ENCODE peak calls at places on chromosome 11, in six cellular contexts. T is GM23248, O is neural progenitor cell, P is PC-3, I is PC-9, U is MM.1S. A is an unnamed sample.

GRCh38 chr11:76663912-76664440 is 6.6 kb downstream of the LRRC32 start:
- DNase-seq in T (no peak), O (no peak), P (no peak), I (no peak), U (no peak), A (no peak)

GRCh38 chr11:79971255-79971654 is 530.4 kb upstream of the TENM4 start:
- DNase-seq in T (no peak), O (no peak), P (no peak), I (no peak), U (no peak), A (no peak)

GRCh38 chr11:95767498-95767897 is 22.1 kb downstream of the FAM76B start:
- DNase-seq in T (peak; percentile 83), O (no peak), P (peak; percentile 25), I (peak; percentile 40), U (no peak), A (no peak)

GRCh38 chr11:4048340-4048739 is 46.3 kb upstream of the RRM1 start:
- DNase-seq in T (no peak), O (no peak), P (no peak), I (no peak), U (no peak), A (no peak)

GRCh38 chr11:19559746-19560145 is 152.9 kb upstream of the NAV2 start:
- DNase-seq in T (no peak), O (no peak), P (no peak), I (peak; percentile 27), U (no peak), A (peak; percentile 26)

GRCh38 chr11:102390667-102391449 is 43.8 kb downstream of the BIRC2 start:
- DNase-seq in T (peak; percentile 74), O (peak; percentile 79), P (peak; percentile 87), I (peak; percentile 55), U (peak; percentile 61), A (peak; percentile 86)

GRCh38 chr11:57399221-57399620 is 8.8 kb upstream of the PRG2 start:
- DNase-seq in T (no peak), O (no peak), P (peak; percentile 88), I (peak; percentile 30), U (no peak), A (no peak)

GRCh38 chr11:74687237-74688005 is 43.8 kb downstream of the CHRDL2 start:
- DNase-seq in T (peak; percentile 76), O (no peak), P (peak; percentile 22), I (no peak), U (no peak), A (no peak)

GRCh38 chr11:61891331-61892084 is at the start of gene FADS3:
- DNase-seq in T (peak; percentile 87), O (peak; percentile 90), P (peak; percentile 96), I (peak; percentile 75), U (peak; percentile 58), A (peak; percentile 94)

GRCh38 chr11:10514210-10514609 is 26.8 kb downstream of the RNF141 start:
- DNase-seq in T (peak; percentile 64), O (no peak), P (peak; percentile 56), I (no peak), U (no peak), A (no peak)

GRCh38 chr11:71248251-71248570 is 4.2 kb downstream of the SHANK2 start:
- DNase-seq in T (no peak), O (no peak), P (no peak), I (no peak), U (no peak), A (no peak)

GRCh38 chr11:71247551-71248250 is 4.7 kb downstream of the SHANK2 start:
- DNase-seq in T (no peak), O (peak; percentile 77), P (no peak), I (no peak), U (no peak), A (peak; percentile 87)

GRCh38 chr11:71248656-71249055 is 3.7 kb downstream of the SHANK2 start:
- DNase-seq in T (no peak), O (no peak), P (no peak), I (no peak), U (no peak), A (no peak)

GRCh38 chr11:71250512-71251158 is 1.7 kb downstream of the SHANK2 start:
- DNase-seq in T (no peak), O (peak; percentile 27), P (no peak), I (no peak), U (no peak), A (peak; percentile 50)

GRCh38 chr11:71249301-71249700 is 3.1 kb downstream of the SHANK2 start:
- DNase-seq in T (no peak), O (no peak), P (no peak), I (no peak), U (no peak), A (no peak)
- H3F3A ChIP-seq in T (no peaks in the 10 kb centered on the region), O (peaks cover 41% of the 10 kb centered on the region), P (no peaks in the 10 kb centered on the region), I (peaks cover 23% of the 10 kb centered on the region), U (no peaks in the 10 kb centered on the region), A (peaks cover 19% of the 10 kb centered on the region)

DNA sequence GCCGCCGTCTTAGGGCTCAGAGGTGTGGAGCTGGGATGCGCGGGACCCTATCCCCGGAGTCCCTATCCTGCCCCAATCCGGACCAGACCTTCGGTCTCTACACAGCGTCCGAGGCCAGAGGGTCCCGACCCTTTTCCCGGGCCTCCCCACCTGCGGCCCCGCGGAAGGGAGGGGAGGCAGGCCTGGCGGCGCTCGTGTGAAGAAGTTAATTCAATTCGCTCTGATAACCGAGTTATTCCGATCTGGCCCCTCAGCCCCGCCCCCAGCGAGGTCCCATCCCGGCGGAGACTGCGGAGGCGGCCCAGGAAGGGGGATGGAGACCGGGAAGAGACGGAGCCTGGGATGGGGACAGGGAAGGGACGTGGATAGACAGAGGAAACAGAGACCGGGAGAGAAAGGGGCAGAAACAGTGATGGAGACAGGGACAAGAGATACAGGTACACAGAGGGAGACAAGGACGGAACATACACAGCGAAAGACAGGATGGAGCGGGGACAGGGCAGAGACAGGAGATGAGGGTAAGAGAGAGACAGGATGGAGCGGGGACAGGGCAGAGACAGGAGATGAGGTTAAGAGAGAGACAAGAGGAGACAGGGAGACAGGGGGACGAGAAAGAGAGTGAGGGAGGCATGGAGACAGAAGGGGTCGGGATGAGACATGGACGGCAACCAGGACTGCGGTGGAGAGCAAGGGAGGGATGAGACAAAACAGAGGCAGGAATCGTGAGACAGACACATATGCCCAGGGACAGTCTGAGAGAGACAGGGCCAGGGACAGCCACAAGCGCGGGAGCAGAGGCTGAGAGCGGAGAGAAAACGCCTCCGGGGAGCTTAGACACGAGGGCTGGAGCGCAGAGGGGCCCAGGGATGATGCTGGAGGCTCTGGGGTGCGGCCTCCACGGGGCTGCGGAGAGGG is 598 bp upstream of the PHOX2A start:
- DNase-seq in T (no peak), O (peak; percentile 72), P (no peak), I (no peak), U (no peak), A (peak; percentile 85)
- TF ChIP-seq EZH2 in T (peak; percentile 98), O (peak; percentile 83), P (no peak), I (no peak), U (no peak), A (peak; percentile 84)

GRCh38 chr11:66694732-66695207 is 17.1 kb upstream of the RBM4B start:
- DNase-seq in T (peak; percentile 97), O (peak; percentile 97), P (peak; percentile 99), I (peak; percentile 96), U (peak; percentile 80), A (peak; percentile 99)

GRCh38 chr11:66692871-66693331 is 15.2 kb upstream of the RBM4B start:
- DNase-seq in T (no peak), O (no peak), P (no peak), I (no peak), U (no peak), A (no peak)

GRCh38 chr11:66693356-66694055 is 15.8 kb upstream of the RBM4B start:
- DNase-seq in T (no peak), O (no peak), P (no peak), I (no peak), U (no peak), A (no peak)

GRCh38 chr11:66692446-66692845 is 14.8 kb upstream of the RBM4B start:
- DNase-seq in T (no peak), O (no peak), P (no peak), I (no peak), U (no peak), A (no peak)

GRCh38 chr11:66694056-66694410 is 16.3 kb upstream of the RBM4B start:
- DNase-seq in T (no peak), O (no peak), P (no peak), I (no peak), U (no peak), A (no peak)
- H3F3A ChIP-seq in T (no peaks in the 10 kb centered on the region), O (peaks cover 6% of the 10 kb centered on the region), P (no peaks in the 10 kb centered on the region), I (no peaks in the 10 kb centered on the region), U (no peaks in the 10 kb centered on the region), A (no peaks in the 10 kb centered on the region)

GRCh38 chr11:124844664-124845079 is 20.6 kb upstream of the ROBO3 start:
- DNase-seq in T (no peak), O (peak; percentile 11), P (no peak), I (no peak), U (no peak), A (peak; percentile 17)
- TF ChIP-seq EZH2 in T (peak; percentile 30), O (no peak), P (no peak), I (no peak), U (no peak), A (peak; percentile 48)

A was measured in GM23338.